ENCODE peak calls at places on chromosomes 3 and 15, in nine cellular contexts. D, P, L, V, C, I, M, E and A are unnamed samples.

GRCh38 chr15:40342421-40343313 is 1.9 kb upstream of the CCDC9B start:
- DNase-seq in E (peak; percentile 85), M (no peak), C (no peak), V (no peak), L (peak; percentile 58), P (no peak), I (no peak), D (no peak), A (no peak)

GRCh38 chr15:69595009-69595825 is 142.6 kb downstream of the RPLP1 start:
- DNase-seq in V (peak; percentile 80), C (no peak), L (no peak), P (no peak), M (no peak), D (peak; percentile 76), E (no peak), I (no peak), A (no peak)

GRCh38 chr15:62495670-62496328 is 330.7 kb upstream of the C2CD4B start:
- DNase-seq in D (peak; percentile 45), M (no peak), L (peak; percentile 97), V (peak; percentile 36), E (peak; percentile 94), P (no peak), I (no peak), C (no peak), A (no peak)

GRCh38 chr3:121724130-121724529 is 25.4 kb downstream of the GOLGB1 start:
- DNase-seq in C (no peak), E (no peak), D (no peak), V (no peak), I (no peak), M (no peak), L (no peak), P (no peak), A (no peak)

GRCh38 chr3:179750720-179751328 is 98.0 kb downstream of the USP13 start:
- DNase-seq in P (peak; percentile 37), C (no peak), E (peak; percentile 28), D (no peak), V (no peak), I (no peak), M (peak; percentile 17), L (peak; percentile 65), A (no peak)

GRCh38 chr3:104349836-104350235 is 1016.9 kb upstream of the ALCAM start:
- DNase-seq in D (no peak), L (no peak), P (no peak), I (no peak), V (no peak), E (no peak), M (no peak), C (no peak), A (no peak)

GRCh38 chr3:173410836-173411235 is 13.3 kb downstream of the NLGN1 start:
- DNase-seq in V (no peak), E (no peak), D (no peak), P (no peak), L (no peak), C (no peak), M (no peak), I (no peak), A (no peak)

GRCh38 chr3:71520186-71521020 is 63.1 kb downstream of the FOXP1 start:
- DNase-seq in L (no peak), I (no peak), D (no peak), M (peak; percentile 27), V (no peak), P (no peak), C (no peak), E (peak; percentile 47), A (no peak)

GRCh38 chr3:34008836-34009479 is 210.5 kb downstream of the PDCD6IP start:
- DNase-seq in D (no peak), M (no peak), I (no peak), L (no peak), E (no peak), V (no peak), C (no peak), P (no peak), A (no peak)

GRCh38 chr3:183490653-183491052 is 62.2 kb upstream of the MCF2L2 start:
- DNase-seq in D (no peak), L (peak; percentile 22), M (no peak), I (peak; percentile 7), E (no peak), V (no peak), C (no peak), P (peak; percentile 49), A (no peak)

GRCh38 chr3:144018776-144019175 is 47.2 kb downstream of the DIPK2A start:
- DNase-seq in V (no peak), L (peak; percentile 87), I (no peak), C (no peak), E (peak; percentile 94), M (no peak), D (no peak), P (no peak), A (no peak)

GRCh38 chr3:45817788-45818523 is 21.6 kb upstream of the SLC6A20 start:
- DNase-seq in I (no peak), P (no peak), E (peak; percentile 99), V (no peak), M (no peak), C (no peak), D (peak; percentile 69), L (peak; percentile 94), A (no peak)

GRCh38 chr3:111325160-111325707 is 216.8 kb upstream of the CD96 start:
- DNase-seq in I (no peak), P (no peak), D (no peak), C (no peak), E (peak; percentile 37), M (no peak), L (peak; percentile 18), V (no peak), A (no peak)

GRCh38 chr3:64417816-64418215 is 192.6 kb upstream of the PRICKLE2 start:
- DNase-seq in I (no peak), D (no peak), E (peak; percentile 52), L (peak; percentile 60), C (no peak), V (no peak), P (no peak), M (no peak), A (no peak)

GRCh38 chr15:23564798-23565394 is 578 bp upstream of the MKRN3 start:
- DNase-seq in V (no peak), I (no peak), L (no peak), P (peak; percentile 22), D (no peak), E (no peak), C (no peak), M (no peak), A (no peak)

GRCh38 chr3:17025594-17026139 is 140.9 kb downstream of the PLCL2 start:
- DNase-seq in V (no peak), L (no peak), I (no peak), C (peak; percentile 43), M (no peak), E (no peak), P (no peak), D (no peak), A (no peak)

GRCh38 chr3:30633718-30634117 is 27.3 kb downstream of the TGFBR2 start:
- DNase-seq in L (no peak), V (no peak), C (no peak), D (no peak), E (no peak), M (no peak), P (no peak), I (no peak), A (no peak)
- H3K27ac ChIP-seq in L (no peak overlapping the region), V (peak overlapping the region; percentile 85), C (no peak overlapping the region), D (peak overlapping the region; percentile 90), E (no peak overlapping the region), M (no peak overlapping the region), P (no peak overlapping the region), I (peak overlapping the region; percentile 38), A (no peak overlapping the region)

DNA sequence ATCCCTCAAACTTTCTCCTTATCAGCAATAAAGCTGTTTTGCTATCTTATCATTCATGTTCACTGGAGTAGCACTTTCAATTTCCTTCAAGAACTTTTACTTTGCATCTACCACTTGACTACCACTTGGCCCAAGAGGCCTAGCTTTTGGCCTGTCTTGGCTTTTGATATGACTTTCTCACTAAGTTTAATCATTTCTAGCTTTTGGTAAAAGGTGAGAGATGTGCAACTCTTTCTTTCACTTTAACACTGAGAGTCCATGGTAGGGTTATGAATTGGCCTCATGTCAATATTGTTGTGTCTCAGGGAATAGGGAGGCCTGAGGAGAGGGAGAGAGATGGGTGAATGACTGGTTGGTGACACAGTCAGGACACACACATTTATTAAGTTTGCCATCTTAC is 31.0 kb upstream of the FAM3D start:
- DNase-seq in M (no peak), L (no peak), D (no peak), V (no peak), E (no peak), C (no peak), P (no peak), I (no peak), A (no peak)
- H3K27ac ChIP-seq in M (no peak overlapping the region), L (no peak overlapping the region), D (no peak overlapping the region), V (no peak overlapping the region), E (no peak overlapping the region), C (no peak overlapping the region), P (no peak overlapping the region), I (no peak overlapping the region), A (no peak overlapping the region)

DNA sequence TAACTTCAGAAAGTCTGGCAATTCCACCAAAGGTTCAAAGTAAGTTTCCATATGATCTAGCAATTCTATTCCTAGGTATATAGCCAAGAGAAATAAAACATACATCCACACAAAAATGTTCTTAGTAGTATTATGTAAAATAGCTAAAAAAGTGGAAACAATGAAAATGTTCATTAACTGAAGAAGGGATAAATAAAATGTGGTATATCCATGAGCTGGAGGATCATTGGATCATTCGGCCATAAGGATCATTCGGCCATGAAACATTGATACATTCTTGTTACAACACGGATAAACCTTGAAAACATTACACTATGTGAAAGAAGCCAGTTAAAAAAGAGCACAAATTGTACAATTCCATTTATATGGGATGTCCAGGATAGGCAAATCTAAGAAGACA is 2.4 kb downstream of the KPNA4 start:
- DNase-seq in E (no peak), V (no peak), I (no peak), L (no peak), D (no peak), M (no peak), P (no peak), C (no peak), A (no peak)
- H3K27ac ChIP-seq in E (no peak overlapping the region), V (no peak overlapping the region), I (no peak overlapping the region), L (no peak overlapping the region), D (no peak overlapping the region), M (no peak overlapping the region), P (no peak overlapping the region), C (no peak overlapping the region), A (no peak overlapping the region)

DNA sequence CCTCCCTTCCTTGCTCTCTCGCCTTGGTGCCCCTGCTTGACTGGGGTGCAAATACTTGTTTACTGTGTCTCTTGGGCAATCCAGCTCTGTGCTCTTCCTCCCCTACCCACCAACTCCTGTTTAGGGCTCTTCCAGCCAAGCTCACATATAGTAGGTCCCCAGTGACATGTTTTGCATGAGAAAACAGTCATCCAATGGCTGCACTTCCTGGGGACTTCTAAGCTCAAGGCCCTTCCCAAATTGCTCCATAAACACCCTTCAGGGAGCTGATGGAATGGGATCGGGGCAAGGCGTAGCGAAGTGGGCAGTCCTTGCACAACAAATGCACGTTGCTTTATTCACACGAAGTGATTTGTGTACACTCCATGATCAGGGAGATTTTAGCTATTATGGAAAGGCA is 9.4 kb upstream of the COPG1 start:
- DNase-seq in P (no peak), L (no peak), C (no peak), E (no peak), V (no peak), M (no peak), I (no peak), D (no peak), A (no peak)
- H3K27ac ChIP-seq in P (no peak overlapping the region), L (peak overlapping the region; percentile 39), C (no peak overlapping the region), E (no peak overlapping the region), V (peak overlapping the region; percentile 81), M (no peak overlapping the region), I (no peak overlapping the region), D (peak overlapping the region; percentile 96), A (no peak overlapping the region)

GRCh38 chr15:67080118-67080899 is 14.9 kb downstream of the SMAD3 start:
- DNase-seq in M (no peak), L (peak; percentile 90), C (no peak), D (peak; percentile 72), E (peak; percentile 66), P (no peak), V (peak; percentile 37), I (no peak), A (no peak)
- H3K27ac ChIP-seq in M (peak overlapping the region; percentile 99), L (peak overlapping the region; percentile 98), C (no peak overlapping the region), D (peak overlapping the region; percentile 51), E (peak overlapping the region; percentile 65), P (no peak overlapping the region), V (peak overlapping the region; percentile 80), I (peak overlapping the region; percentile 78), A (no peak overlapping the region)